ENCODE peak calls at places on chromosomes 12 and 14, in eight cellular contexts. One of them, this sample, is unnamed.

GRCh38 chr14:35331605-35332516 is 39.7 kb downstream of the PSMA6 start:
- DNase-seq in C1 segment of cervical spinal cord: no peak
- DNase-seq in suprapubic skin: peak
- DNase-seq in activated CD4-positive, CD25-positive, alpha-beta regulatory T cell treated with anti-CD3 and anti-CD28 coated beads, Interleukin-2, amount 50 U/mL, for 72 hours: no peak
- DNase-seq in Calu3: peak
- DNase-seq in CD8-positive, alpha-beta memory T cell: no peak
- DNase-seq in KG1: peak
- DNase-seq in endodermal cell: peak
- DNase-seq in this sample: no peak

GRCh38 chr14:34449819-34450541 is 12.1 kb downstream of the SPTSSA start:
- DNase-seq in KG1: no peak
- DNase-seq in activated CD4-positive, CD25-positive, alpha-beta regulatory T cell treated with anti-CD3 and anti-CD28 coated beads, Interleukin-2, amount 50 U/mL, for 72 hours: no peak
- DNase-seq in endodermal cell: no peak
- DNase-seq in suprapubic skin: no peak
- DNase-seq in Calu3: no peak
- DNase-seq in CD8-positive, alpha-beta memory T cell: no peak
- DNase-seq in C1 segment of cervical spinal cord: no peak
- DNase-seq in this sample: no peak

GRCh38 chr14:43135877-43136411 is 1371.1 kb downstream of the FSCB start:
- DNase-seq in KG1: no peak
- DNase-seq in suprapubic skin: no peak
- DNase-seq in endodermal cell: no peak
- DNase-seq in Calu3: no peak
- DNase-seq in C1 segment of cervical spinal cord: no peak
- DNase-seq in activated CD4-positive, CD25-positive, alpha-beta regulatory T cell treated with anti-CD3 and anti-CD28 coated beads, Interleukin-2, amount 50 U/mL, for 72 hours: no peak
- DNase-seq in CD8-positive, alpha-beta memory T cell: no peak
- DNase-seq in this sample: no peak

GRCh38 chr14:44803239-44803905 is 158.4 kb downstream of the KLHL28 start:
- DNase-seq in activated CD4-positive, CD25-positive, alpha-beta regulatory T cell treated with anti-CD3 and anti-CD28 coated beads, Interleukin-2, amount 50 U/mL, for 72 hours: no peak
- DNase-seq in KG1: peak
- DNase-seq in CD8-positive, alpha-beta memory T cell: peak
- DNase-seq in suprapubic skin: no peak
- DNase-seq in endodermal cell: no peak
- DNase-seq in Calu3: no peak
- DNase-seq in C1 segment of cervical spinal cord: no peak
- DNase-seq in this sample: no peak

GRCh38 chr14:64873506-64874220 is 6.0 kb downstream of the SPTB start:
- DNase-seq in suprapubic skin: no peak
- DNase-seq in activated CD4-positive, CD25-positive, alpha-beta regulatory T cell treated with anti-CD3 and anti-CD28 coated beads, Interleukin-2, amount 50 U/mL, for 72 hours: no peak
- DNase-seq in Calu3: no peak
- DNase-seq in KG1: no peak
- DNase-seq in CD8-positive, alpha-beta memory T cell: no peak
- DNase-seq in C1 segment of cervical spinal cord: no peak
- DNase-seq in endodermal cell: no peak
- DNase-seq in this sample: no peak

GRCh38 chr14:95402184-95402583 is 82.5 kb upstream of the CLMN start:
- DNase-seq in Calu3: no peak
- DNase-seq in endodermal cell: no peak
- DNase-seq in suprapubic skin: no peak
- DNase-seq in activated CD4-positive, CD25-positive, alpha-beta regulatory T cell treated with anti-CD3 and anti-CD28 coated beads, Interleukin-2, amount 50 U/mL, for 72 hours: no peak
- DNase-seq in CD8-positive, alpha-beta memory T cell: no peak
- DNase-seq in KG1: no peak
- DNase-seq in C1 segment of cervical spinal cord: no peak
- DNase-seq in this sample: no peak

GRCh38 chr14:104201496-104201895 is 63.1 kb downstream of the KIF26A start:
- DNase-seq in suprapubic skin: no peak
- DNase-seq in CD8-positive, alpha-beta memory T cell: no peak
- DNase-seq in endodermal cell: no peak
- DNase-seq in C1 segment of cervical spinal cord: no peak
- DNase-seq in activated CD4-positive, CD25-positive, alpha-beta regulatory T cell treated with anti-CD3 and anti-CD28 coated beads, Interleukin-2, amount 50 U/mL, for 72 hours: no peak
- DNase-seq in KG1: no peak
- DNase-seq in Calu3: no peak
- DNase-seq in this sample: no peak

GRCh38 chr12:52285851-52286530 is 5.3 kb downstream of the KRT81 start:
- DNase-seq in endodermal cell: peak
- DNase-seq in suprapubic skin: peak
- DNase-seq in KG1: no peak
- DNase-seq in activated CD4-positive, CD25-positive, alpha-beta regulatory T cell treated with anti-CD3 and anti-CD28 coated beads, Interleukin-2, amount 50 U/mL, for 72 hours: no peak
- DNase-seq in C1 segment of cervical spinal cord: no peak
- DNase-seq in Calu3: no peak
- DNase-seq in CD8-positive, alpha-beta memory T cell: no peak
- DNase-seq in this sample: no peak

GRCh38 chr12:88639361-88639760 is 59.1 kb upstream of the KITLG start:
- DNase-seq in KG1: no peak
- DNase-seq in CD8-positive, alpha-beta memory T cell: no peak
- DNase-seq in endodermal cell: no peak
- DNase-seq in activated CD4-positive, CD25-positive, alpha-beta regulatory T cell treated with anti-CD3 and anti-CD28 coated beads, Interleukin-2, amount 50 U/mL, for 72 hours: no peak
- DNase-seq in C1 segment of cervical spinal cord: no peak
- DNase-seq in Calu3: no peak
- DNase-seq in suprapubic skin: no peak
- DNase-seq in this sample: no peak

GRCh38 chr12:53062977-53063707 is 13.3 kb downstream of the TNS2 start:
- DNase-seq in KG1: no peak
- DNase-seq in Calu3: no peak
- DNase-seq in CD8-positive, alpha-beta memory T cell: no peak
- DNase-seq in activated CD4-positive, CD25-positive, alpha-beta regulatory T cell treated with anti-CD3 and anti-CD28 coated beads, Interleukin-2, amount 50 U/mL, for 72 hours: no peak
- DNase-seq in C1 segment of cervical spinal cord: no peak
- DNase-seq in endodermal cell: peak
- DNase-seq in suprapubic skin: no peak
- DNase-seq in this sample: no peak

GRCh38 chr12:57520008-57520726 is at the start of gene DDIT3:
- DNase-seq in suprapubic skin: peak
- DNase-seq in KG1: peak
- DNase-seq in endodermal cell: peak
- DNase-seq in C1 segment of cervical spinal cord: peak
- DNase-seq in Calu3: peak
- DNase-seq in CD8-positive, alpha-beta memory T cell: peak
- DNase-seq in activated CD4-positive, CD25-positive, alpha-beta regulatory T cell treated with anti-CD3 and anti-CD28 coated beads, Interleukin-2, amount 50 U/mL, for 72 hours: peak
- DNase-seq in this sample: peak

GRCh38 chr12:115847398-115847797 is 430.1 kb downstream of the MED13L start:
- DNase-seq in suprapubic skin: no peak
- DNase-seq in activated CD4-positive, CD25-positive, alpha-beta regulatory T cell treated with anti-CD3 and anti-CD28 coated beads, Interleukin-2, amount 50 U/mL, for 72 hours: no peak
- DNase-seq in C1 segment of cervical spinal cord: no peak
- DNase-seq in KG1: no peak
- DNase-seq in endodermal cell: peak
- DNase-seq in Calu3: no peak
- DNase-seq in CD8-positive, alpha-beta memory T cell: no peak
- DNase-seq in this sample: no peak

GRCh38 chr14:35849122-35849521 is 23.0 kb downstream of the BRMS1L start:
- DNase-seq in suprapubic skin: no peak
- DNase-seq in C1 segment of cervical spinal cord: no peak
- DNase-seq in activated CD4-positive, CD25-positive, alpha-beta regulatory T cell treated with anti-CD3 and anti-CD28 coated beads, Interleukin-2, amount 50 U/mL, for 72 hours: no peak
- DNase-seq in Calu3: no peak
- DNase-seq in endodermal cell: no peak
- DNase-seq in CD8-positive, alpha-beta memory T cell: no peak
- DNase-seq in KG1: no peak
- DNase-seq in this sample: no peak

GRCh38 chr14:21840765-21841164 is 167.1 kb upstream of the OR4E1 start:
- DNase-seq in suprapubic skin: no peak
- DNase-seq in activated CD4-positive, CD25-positive, alpha-beta regulatory T cell treated with anti-CD3 and anti-CD28 coated beads, Interleukin-2, amount 50 U/mL, for 72 hours: no peak
- DNase-seq in CD8-positive, alpha-beta memory T cell: peak
- DNase-seq in KG1: no peak
- DNase-seq in endodermal cell: peak
- DNase-seq in Calu3: no peak
- DNase-seq in C1 segment of cervical spinal cord: no peak
- DNase-seq in this sample: no peak

GRCh38 chr12:15532364-15532977 is 210.2 kb downstream of the PTPRO start:
- DNase-seq in activated CD4-positive, CD25-positive, alpha-beta regulatory T cell treated with anti-CD3 and anti-CD28 coated beads, Interleukin-2, amount 50 U/mL, for 72 hours: no peak
- DNase-seq in suprapubic skin: no peak
- DNase-seq in CD8-positive, alpha-beta memory T cell: peak
- DNase-seq in KG1: no peak
- DNase-seq in Calu3: peak
- DNase-seq in endodermal cell: peak
- DNase-seq in C1 segment of cervical spinal cord: peak
- DNase-seq in this sample: no peak

GRCh38 chr12:76108356-76108755 is 23.9 kb upstream of the NAP1L1 start:
- DNase-seq in KG1: no peak
- DNase-seq in endodermal cell: peak
- DNase-seq in activated CD4-positive, CD25-positive, alpha-beta regulatory T cell treated with anti-CD3 and anti-CD28 coated beads, Interleukin-2, amount 50 U/mL, for 72 hours: no peak
- DNase-seq in C1 segment of cervical spinal cord: no peak
- DNase-seq in suprapubic skin: no peak
- DNase-seq in Calu3: peak
- DNase-seq in CD8-positive, alpha-beta memory T cell: no peak
- DNase-seq in this sample: no peak

GRCh38 chr12:5166976-5167375 is 123.3 kb downstream of the KCNA5 start:
- DNase-seq in Calu3: no peak
- DNase-seq in activated CD4-positive, CD25-positive, alpha-beta regulatory T cell treated with anti-CD3 and anti-CD28 coated beads, Interleukin-2, amount 50 U/mL, for 72 hours: no peak
- DNase-seq in endodermal cell: no peak
- DNase-seq in suprapubic skin: no peak
- DNase-seq in KG1: no peak
- DNase-seq in C1 segment of cervical spinal cord: no peak
- DNase-seq in CD8-positive, alpha-beta memory T cell: no peak
- DNase-seq in this sample: no peak

GRCh38 chr14:99699861-99700260 is 15.8 kb downstream of the CYP46A1 start:
- DNase-seq in CD8-positive, alpha-beta memory T cell: no peak
- DNase-seq in activated CD4-positive, CD25-positive, alpha-beta regulatory T cell treated with anti-CD3 and anti-CD28 coated beads, Interleukin-2, amount 50 U/mL, for 72 hours: no peak
- DNase-seq in suprapubic skin: no peak
- DNase-seq in C1 segment of cervical spinal cord: no peak
- DNase-seq in Calu3: no peak
- DNase-seq in KG1: no peak
- DNase-seq in endodermal cell: no peak
- DNase-seq in this sample: no peak

GRCh38 chr12:48202766-48203165 is 326 bp downstream of the OR10AD1 start:
- DNase-seq in suprapubic skin: no peak
- DNase-seq in C1 segment of cervical spinal cord: no peak
- DNase-seq in endodermal cell: no peak
- DNase-seq in CD8-positive, alpha-beta memory T cell: no peak
- DNase-seq in Calu3: no peak
- DNase-seq in activated CD4-positive, CD25-positive, alpha-beta regulatory T cell treated with anti-CD3 and anti-CD28 coated beads, Interleukin-2, amount 50 U/mL, for 72 hours: no peak
- DNase-seq in KG1: no peak
- DNase-seq in this sample: no peak

GRCh38 chr12:15404485-15404884 is 82.2 kb downstream of the PTPRO start:
- DNase-seq in activated CD4-positive, CD25-positive, alpha-beta regulatory T cell treated with anti-CD3 and anti-CD28 coated beads, Interleukin-2, amount 50 U/mL, for 72 hours: no peak
- DNase-seq in Calu3: no peak
- DNase-seq in C1 segment of cervical spinal cord: no peak
- DNase-seq in KG1: no peak
- DNase-seq in suprapubic skin: no peak
- DNase-seq in CD8-positive, alpha-beta memory T cell: no peak
- DNase-seq in endodermal cell: no peak
- DNase-seq in this sample: no peak

GRCh38 chr12:14886271-14886670 is 617 bp upstream of the MGP start:
- DNase-seq in C1 segment of cervical spinal cord: no peak
- DNase-seq in Calu3: peak
- DNase-seq in CD8-positive, alpha-beta memory T cell: no peak
- DNase-seq in activated CD4-positive, CD25-positive, alpha-beta regulatory T cell treated with anti-CD3 and anti-CD28 coated beads, Interleukin-2, amount 50 U/mL, for 72 hours: no peak
- DNase-seq in suprapubic skin: no peak
- DNase-seq in endodermal cell: no peak
- DNase-seq in KG1: no peak
- DNase-seq in this sample: no peak

GRCh38 chr12:18461738-18462137 is 200.4 kb downstream of the PIK3C2G start:
- DNase-seq in CD8-positive, alpha-beta memory T cell: no peak
- DNase-seq in suprapubic skin: no peak
- DNase-seq in KG1: no peak
- DNase-seq in endodermal cell: no peak
- DNase-seq in Calu3: no peak
- DNase-seq in C1 segment of cervical spinal cord: no peak
- DNase-seq in activated CD4-positive, CD25-positive, alpha-beta regulatory T cell treated with anti-CD3 and anti-CD28 coated beads, Interleukin-2, amount 50 U/mL, for 72 hours: no peak
- DNase-seq in this sample: no peak

GRCh38 chr14:22852940-22853767 is 16.8 kb downstream of the MMP14 start:
- DNase-seq in C1 segment of cervical spinal cord: peak
- DNase-seq in suprapubic skin: peak
- DNase-seq in endodermal cell: peak
- DNase-seq in activated CD4-positive, CD25-positive, alpha-beta regulatory T cell treated with anti-CD3 and anti-CD28 coated beads, Interleukin-2, amount 50 U/mL, for 72 hours: peak
- DNase-seq in CD8-positive, alpha-beta memory T cell: peak
- DNase-seq in KG1: peak
- DNase-seq in Calu3: peak
- DNase-seq in this sample: peak

GRCh38 chr14:54696998-54697397 is 130.1 kb downstream of the SAMD4A start:
- DNase-seq in suprapubic skin: no peak
- DNase-seq in endodermal cell: no peak
- DNase-seq in CD8-positive, alpha-beta memory T cell: no peak
- DNase-seq in Calu3: no peak
- DNase-seq in KG1: no peak
- DNase-seq in activated CD4-positive, CD25-positive, alpha-beta regulatory T cell treated with anti-CD3 and anti-CD28 coated beads, Interleukin-2, amount 50 U/mL, for 72 hours: no peak
- DNase-seq in C1 segment of cervical spinal cord: no peak
- DNase-seq in this sample: no peak

GRCh38 chr14:89844508-89844907 is 110.0 kb downstream of the EFCAB11 start:
- DNase-seq in KG1: no peak
- DNase-seq in endodermal cell: no peak
- DNase-seq in suprapubic skin: no peak
- DNase-seq in CD8-positive, alpha-beta memory T cell: no peak
- DNase-seq in C1 segment of cervical spinal cord: no peak
- DNase-seq in activated CD4-positive, CD25-positive, alpha-beta regulatory T cell treated with anti-CD3 and anti-CD28 coated beads, Interleukin-2, amount 50 U/mL, for 72 hours: no peak
- DNase-seq in Calu3: no peak
- DNase-seq in this sample: no peak

GRCh38 chr14:64026600-64026999 is 173.8 kb downstream of the SYNE2 start:
- DNase-seq in suprapubic skin: no peak
- DNase-seq in KG1: no peak
- DNase-seq in C1 segment of cervical spinal cord: no peak
- DNase-seq in activated CD4-positive, CD25-positive, alpha-beta regulatory T cell treated with anti-CD3 and anti-CD28 coated beads, Interleukin-2, amount 50 U/mL, for 72 hours: no peak
- DNase-seq in CD8-positive, alpha-beta memory T cell: no peak
- DNase-seq in Calu3: no peak
- DNase-seq in endodermal cell: no peak
- DNase-seq in this sample: no peak

GRCh38 chr12:6963741-6964446 is 6.6 kb downstream of the PHB2 start:
- DNase-seq in KG1: no peak
- DNase-seq in activated CD4-positive, CD25-positive, alpha-beta regulatory T cell treated with anti-CD3 and anti-CD28 coated beads, Interleukin-2, amount 50 U/mL, for 72 hours: no peak
- DNase-seq in CD8-positive, alpha-beta memory T cell: no peak
- DNase-seq in C1 segment of cervical spinal cord: no peak
- DNase-seq in suprapubic skin: peak
- DNase-seq in endodermal cell: peak
- DNase-seq in Calu3: peak
- DNase-seq in this sample: no peak

GRCh38 chr14:54040851-54041250 is 84.2 kb upstream of the BMP4 start:
- DNase-seq in KG1: no peak
- DNase-seq in CD8-positive, alpha-beta memory T cell: no peak
- DNase-seq in C1 segment of cervical spinal cord: no peak
- DNase-seq in endodermal cell: no peak
- DNase-seq in suprapubic skin: no peak
- DNase-seq in activated CD4-positive, CD25-positive, alpha-beta regulatory T cell treated with anti-CD3 and anti-CD28 coated beads, Interleukin-2, amount 50 U/mL, for 72 hours: no peak
- DNase-seq in Calu3: no peak
- DNase-seq in this sample: no peak

GRCh38 chr12:114679942-114680341 is 4.0 kb downstream of the TBX3 start:
- DNase-seq in KG1: no peak
- DNase-seq in endodermal cell: peak
- DNase-seq in C1 segment of cervical spinal cord: no peak
- DNase-seq in activated CD4-positive, CD25-positive, alpha-beta regulatory T cell treated with anti-CD3 and anti-CD28 coated beads, Interleukin-2, amount 50 U/mL, for 72 hours: no peak
- DNase-seq in suprapubic skin: no peak
- DNase-seq in CD8-positive, alpha-beta memory T cell: no peak
- DNase-seq in Calu3: no peak
- DNase-seq in this sample: no peak

GRCh38 chr12:70691018-70691672 is 53.9 kb upstream of the PTPRB start:
- DNase-seq in Calu3: no peak
- DNase-seq in suprapubic skin: no peak
- DNase-seq in CD8-positive, alpha-beta memory T cell: no peak
- DNase-seq in activated CD4-positive, CD25-positive, alpha-beta regulatory T cell treated with anti-CD3 and anti-CD28 coated beads, Interleukin-2, amount 50 U/mL, for 72 hours: no peak
- DNase-seq in endodermal cell: no peak
- DNase-seq in KG1: no peak
- DNase-seq in C1 segment of cervical spinal cord: no peak
- DNase-seq in this sample: no peak

GRCh38 chr12:31342314-31342713 is 16.4 kb upstream of the SINHCAF start:
- DNase-seq in CD8-positive, alpha-beta memory T cell: no peak
- DNase-seq in Calu3: no peak
- DNase-seq in activated CD4-positive, CD25-positive, alpha-beta regulatory T cell treated with anti-CD3 and anti-CD28 coated beads, Interleukin-2, amount 50 U/mL, for 72 hours: no peak
- DNase-seq in suprapubic skin: no peak
- DNase-seq in C1 segment of cervical spinal cord: no peak
- DNase-seq in KG1: no peak
- DNase-seq in endodermal cell: no peak
- DNase-seq in this sample: no peak

GRCh38 chr12:43883748-43884147 is 47.9 kb downstream of the TMEM117 start:
- DNase-seq in suprapubic skin: no peak
- DNase-seq in endodermal cell: no peak
- DNase-seq in KG1: no peak
- DNase-seq in Calu3: no peak
- DNase-seq in CD8-positive, alpha-beta memory T cell: no peak
- DNase-seq in C1 segment of cervical spinal cord: no peak
- DNase-seq in activated CD4-positive, CD25-positive, alpha-beta regulatory T cell treated with anti-CD3 and anti-CD28 coated beads, Interleukin-2, amount 50 U/mL, for 72 hours: no peak
- DNase-seq in this sample: no peak

GRCh38 chr12:127060310-127060847 is 1206.6 kb upstream of the TMEM132C start:
- DNase-seq in CD8-positive, alpha-beta memory T cell: no peak
- DNase-seq in endodermal cell: no peak
- DNase-seq in KG1: no peak
- DNase-seq in activated CD4-positive, CD25-positive, alpha-beta regulatory T cell treated with anti-CD3 and anti-CD28 coated beads, Interleukin-2, amount 50 U/mL, for 72 hours: no peak
- DNase-seq in suprapubic skin: no peak
- DNase-seq in C1 segment of cervical spinal cord: no peak
- DNase-seq in Calu3: no peak
- DNase-seq in this sample: no peak

GRCh38 chr12:94020335-94020734 is 128.0 kb upstream of the PLXNC1 start:
- DNase-seq in Calu3: no peak
- DNase-seq in suprapubic skin: no peak
- DNase-seq in C1 segment of cervical spinal cord: no peak
- DNase-seq in endodermal cell: no peak
- DNase-seq in CD8-positive, alpha-beta memory T cell: no peak
- DNase-seq in KG1: no peak
- DNase-seq in activated CD4-positive, CD25-positive, alpha-beta regulatory T cell treated with anti-CD3 and anti-CD28 coated beads, Interleukin-2, amount 50 U/mL, for 72 hours: no peak
- DNase-seq in this sample: no peak

This sample was measured in occipital lobe.